ENCODE peak calls at places on chromosomes 12 and 14, in five cellular contexts. D, E, Q, O and H are unnamed samples.

GRCh38 chr12:78210894-78211302 is 380.2 kb downstream of the NAV3 start:
- DNase-seq in E (no peak), O (no peak), D (peak; percentile 25), Q (no peak), H (no peak)

GRCh38 chr12:56998981-56999380 is 7.4 kb downstream of the ZBTB39 start:
- DNase-seq in Q (peak; percentile 69), D (no peak), E (no peak), O (peak; percentile 29), H (no peak)

GRCh38 chr14:40123816-40124215 is 691.6 kb upstream of the FBXO33 start:
- DNase-seq in Q (no peak), D (no peak), O (no peak), E (no peak), H (no peak)

GRCh38 chr14:51488569-51489220 is 163.0 kb upstream of the FRMD6 start:
- DNase-seq in E (no peak), Q (no peak), O (no peak), D (no peak), H (no peak)

GRCh38 chr14:94768521-94769412 is 1.1 kb downstream of the GSC start:
- DNase-seq in Q (no peak), D (peak; percentile 13), O (no peak), E (peak; percentile 59), H (no peak)

GRCh38 chr12:55707841-55708694 is at the start of gene ITGA7:
- DNase-seq in O (peak; percentile 75), D (no peak), E (no peak), Q (no peak), H (peak; percentile 74)

GRCh38 chr14:85622106-85622505 is 92.2 kb downstream of the FLRT2 start:
- DNase-seq in E (no peak), Q (no peak), D (no peak), O (no peak), H (no peak)

GRCh38 chr12:13090054-13090453 is 13.4 kb downstream of the GSG1 start:
- DNase-seq in Q (no peak), D (no peak), O (no peak), E (no peak), H (no peak)

GRCh38 chr12:57850924-57851323 is 4.4 kb upstream of the CTDSP2 start:
- DNase-seq in O (no peak), D (no peak), Q (no peak), E (no peak), H (no peak)

GRCh38 chr14:68945585-68946289 is 33.4 kb downstream of the ACTN1 start:
- DNase-seq in E (no peak), Q (no peak), O (peak; percentile 72), D (no peak), H (no peak)

DNA sequence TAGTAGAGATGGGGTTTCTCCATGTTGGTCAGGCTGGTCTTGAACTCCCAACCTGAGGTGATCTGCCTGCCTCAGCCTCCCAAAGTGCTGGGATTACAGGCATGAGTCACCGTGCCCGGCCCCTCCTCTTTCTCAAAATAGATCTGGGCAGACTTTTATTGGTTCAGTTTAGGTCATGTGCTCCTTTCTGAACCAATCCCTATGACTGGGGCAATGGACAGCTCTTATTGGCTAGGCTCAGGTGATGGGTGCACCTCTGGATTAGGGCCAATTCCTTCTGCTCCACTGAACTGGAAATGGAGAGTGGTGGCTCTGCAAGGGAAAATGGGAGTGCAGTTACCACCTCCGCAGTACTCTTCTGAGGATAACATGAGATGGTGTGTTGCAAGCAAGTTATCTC is 6.2 kb upstream of the ATP6V0A2 start:
- DNase-seq in Q (no peak), O (no peak), D (peak; percentile 57), E (no peak), H (no peak)
- TF ChIP-seq EP300 in Q (no peak), O (no peak), D (no peak), E (no peak), H (no peak)

GRCh38 chr12:53295070-53295890 is at the start of gene PFDN5:
- DNase-seq in E (peak; percentile 73), O (peak; percentile 92), Q (peak; percentile 73), D (peak; percentile 96), H (peak; percentile 88)
- TF ChIP-seq POLR2A in E (peak; percentile 63), O (peak; percentile 81), Q (peak; percentile 90), D (peak; percentile 79), H (peak; percentile 34)

GRCh38 chr12:31742891-31743290 is 14.1 kb upstream of the AMN1 start:
- DNase-seq in E (no peak), O (no peak), Q (no peak), D (no peak), H (no peak)
- TF ChIP-seq EP300 in E (no peak), O (no peak), Q (no peak), D (no peak), H (no peak)

GRCh38 chr12:68367903-68368302 is 35.7 kb upstream of the MDM1 start:
- DNase-seq in D (peak; percentile 61), E (no peak), O (no peak), Q (no peak), H (no peak)

GRCh38 chr12:68368332-68368731 is 36.2 kb upstream of the MDM1 start:
- DNase-seq in D (peak; percentile 24), E (no peak), O (no peak), Q (no peak), H (no peak)

GRCh38 chr12:68361953-68362352 is 29.8 kb upstream of the MDM1 start:
- DNase-seq in E (no peak), D (no peak), Q (no peak), O (no peak), H (no peak)

GRCh38 chr12:68367136-68367535 is 35.0 kb upstream of the MDM1 start:
- DNase-seq in D (no peak), E (no peak), O (no peak), Q (no peak), H (no peak)

DNA sequence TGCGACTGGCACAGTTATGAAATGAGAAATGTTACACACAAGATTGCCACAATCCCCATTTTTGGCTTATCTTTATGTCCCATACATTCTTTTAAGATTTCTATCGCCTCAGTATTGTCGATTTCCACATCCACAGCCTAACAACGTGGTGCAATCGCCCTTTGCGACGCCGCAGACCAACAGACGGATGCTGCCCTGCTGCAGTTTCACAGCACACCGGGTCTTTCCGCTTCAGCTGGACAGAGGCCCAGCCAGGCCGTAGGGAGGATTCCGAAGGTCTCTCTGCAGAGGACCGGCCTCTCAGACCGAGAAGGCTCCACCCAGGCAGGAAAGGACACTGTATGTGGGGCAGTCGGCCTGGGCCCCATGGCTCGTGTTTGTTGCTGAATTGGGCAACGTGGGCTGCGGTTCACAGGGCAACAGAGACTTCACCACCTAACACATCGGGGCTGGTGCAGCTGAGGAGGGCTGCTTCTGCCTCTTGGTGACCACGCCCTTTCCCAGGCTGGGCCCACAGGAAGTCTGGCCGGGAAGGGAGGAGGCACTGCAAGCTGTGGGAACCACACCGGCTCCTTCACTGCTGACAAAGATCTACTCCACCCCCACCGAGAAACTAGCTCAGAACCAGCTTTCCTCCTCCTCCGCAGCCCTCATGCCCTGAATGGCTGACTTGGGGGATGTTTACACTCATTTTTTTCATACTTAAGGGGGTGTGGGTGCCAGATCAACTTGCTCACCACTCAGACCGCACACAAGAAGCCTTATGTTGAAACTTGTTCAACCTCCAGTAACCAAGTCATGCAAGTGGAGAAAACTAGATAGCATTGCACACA is 32.9 kb upstream of the MDM1 start:
- DNase-seq in O (peak; percentile 92), Q (peak; percentile 97), E (peak; percentile 87), D (peak; percentile 96), H (peak; percentile 89)
- TF ChIP-seq POLR2A in O (peak; percentile 48), Q (peak; percentile 79), E (no peak), D (peak; percentile 88), H (no peak)

GRCh38 chr14:84404246-84404645 is 1125.7 kb upstream of the FLRT2 start:
- DNase-seq in D (no peak), E (no peak), O (no peak), Q (no peak), H (no peak)

GRCh38 chr14:84401631-84402030 is 1128.3 kb upstream of the FLRT2 start:
- DNase-seq in E (no peak), O (no peak), Q (no peak), D (no peak), H (no peak)

GRCh38 chr14:84399296-84399910 is 1130.5 kb upstream of the FLRT2 start:
- DNase-seq in Q (no peak), O (no peak), E (no peak), D (no peak), H (no peak)

GRCh38 chr14:84409435-84409834 is 1120.5 kb upstream of the FLRT2 start:
- DNase-seq in D (no peak), O (no peak), E (no peak), Q (no peak), H (no peak)

DNA sequence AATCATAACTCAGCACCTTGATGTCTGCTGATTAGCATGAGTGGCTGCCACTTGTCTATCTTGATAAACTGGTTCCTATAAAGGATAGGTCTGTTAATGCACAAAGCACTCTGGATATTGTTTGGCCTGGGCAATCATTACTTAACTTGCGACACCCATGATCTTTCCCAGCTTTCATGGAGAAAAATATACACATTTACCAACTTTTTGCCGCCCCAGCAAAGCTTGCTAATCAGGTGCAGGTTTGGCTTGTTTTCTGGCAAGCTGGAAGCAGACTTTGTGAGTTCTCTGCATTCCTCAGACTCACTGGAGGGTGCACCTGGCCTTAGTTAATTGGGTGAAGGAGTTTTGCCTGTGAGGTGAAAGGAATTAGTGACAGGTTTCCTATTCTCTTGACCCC is 1126.4 kb upstream of the FLRT2 start:
- DNase-seq in Q (no peak), D (no peak), E (no peak), O (no peak), H (peak; percentile 35)
- TF ChIP-seq EP300 in Q (no peak), D (no peak), E (no peak), O (no peak), H (no peak)